ENCODE peak calls at places on chromosomes 2 and 18, in five cellular contexts. H, J, T, V and D are unnamed samples.

GRCh38 chr2:156695595-156695994 is 259.4 kb downstream of the GPD2 start:
- DNase-seq in H (no peak), J (no peak), T (peak; percentile 16), V (no peak), D (no peak)

GRCh38 chr2:225737556-225737955 is 338.0 kb downstream of the NYAP2 start:
- DNase-seq in H (no peak), J (no peak), T (no peak), V (peak; percentile 78), D (peak; percentile 33)

GRCh38 chr2:12050381-12050780 is 303.9 kb downstream of the LPIN1 start:
- DNase-seq in H (no peak), J (peak; percentile 14), T (no peak), V (peak; percentile 75), D (peak; percentile 84)

GRCh38 chr18:23701017-23701416 is 11.8 kb downstream of the LAMA3 start:
- DNase-seq in H (peak; percentile 24), J (no peak), T (no peak), V (no peak), D (no peak)

GRCh38 chr2:111072220-111072871 is 48.4 kb upstream of the BCL2L11 start:
- DNase-seq in H (no peak), J (no peak), T (no peak), V (peak; percentile 90), D (peak; percentile 92)

GRCh38 chr2:48948400-48949110 is 193.0 kb upstream of the LHCGR start:
- DNase-seq in H (no peak), J (no peak), T (no peak), V (no peak), D (no peak)

GRCh38 chr2:47767880-47768609 is 14.9 kb upstream of the MSH6 start:
- DNase-seq in H (peak; percentile 43), J (peak; percentile 55), T (peak; percentile 81), V (peak; percentile 27), D (peak; percentile 63)

GRCh38 chr2:142877265-142877756 is at the start of gene KYNU:
- DNase-seq in H (no peak), J (no peak), T (no peak), V (no peak), D (peak; percentile 64)

GRCh38 chr2:146239392-146240135 is 1605.3 kb upstream of the ACVR2A start:
- DNase-seq in H (no peak), J (no peak), T (no peak), V (peak; percentile 90), D (peak; percentile 97)

GRCh38 chr2:14123436-14124103 is 508.9 kb upstream of the LRATD1 start:
- DNase-seq in H (no peak), J (no peak), T (no peak), V (no peak), D (no peak)

GRCh38 chr2:13046557-13047165 is 329.9 kb downstream of the TRIB2 start:
- DNase-seq in H (peak; percentile 42), J (no peak), T (no peak), V (peak; percentile 3), D (peak; percentile 51)

GRCh38 chr2:114935031-114935430 is 492.6 kb downstream of the DPP10 start:
- DNase-seq in H (no peak), J (no peak), T (no peak), V (no peak), D (no peak)

GRCh38 chr2:161400076-161400475 is 16.0 kb upstream of the TBR1 start:
- DNase-seq in H (no peak), J (no peak), T (no peak), V (no peak), D (no peak)

GRCh38 chr2:237529452-237530402 is 36.6 kb upstream of the PRLH start:
- DNase-seq in H (peak; percentile 79), J (no peak), T (no peak), V (no peak), D (no peak)

GRCh38 chr18:50038448-50038847 is 156.5 kb downstream of the MYO5B start:
- DNase-seq in H (no peak), J (no peak), T (peak; percentile 14), V (no peak), D (peak; percentile 54)

GRCh38 chr2:203814661-203815540 is 52.7 kb upstream of the CTLA4 start:
- DNase-seq in H (peak; percentile 88), J (peak; percentile 73), T (peak; percentile 25), V (peak; percentile 79), D (peak; percentile 93)

DNA sequence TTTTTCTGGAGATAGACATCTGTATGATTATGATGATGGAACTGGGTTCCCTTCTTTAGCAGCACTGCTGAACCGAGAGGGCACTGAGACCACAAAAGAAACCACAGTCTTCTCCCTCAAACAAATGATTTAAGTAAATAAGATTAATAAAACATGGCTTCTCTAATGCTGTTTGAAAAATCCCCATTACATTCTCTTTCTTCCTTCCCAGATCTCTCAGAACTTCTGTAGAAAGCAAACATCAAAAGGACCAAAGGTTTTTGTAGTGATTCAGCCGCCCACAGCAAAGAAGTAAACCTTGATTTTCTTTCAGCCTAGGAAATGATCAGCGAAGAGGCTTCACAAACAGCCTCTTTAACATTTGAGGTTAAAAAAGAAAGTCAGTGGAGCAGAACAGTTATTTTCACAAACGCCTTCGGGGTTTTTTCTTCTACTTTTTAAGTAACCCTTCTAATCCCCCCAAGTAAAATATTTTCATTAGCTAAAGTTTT is 89.4 kb downstream of the UPP2 start:
- DNase-seq in H (peak; percentile 72), J (no peak), T (no peak), V (peak; percentile 58), D (peak; percentile 42)
- H3K4me3 ChIP-seq in H (peak overlapping the region; percentile 29), J (no peak overlapping the region), T (no peak overlapping the region), V (peak overlapping the region; percentile 38), D (peak overlapping the region; percentile 0)

GRCh38 chr18:80158365-80158764 is 49.3 kb downstream of the ADNP2 start:
- DNase-seq in H (no peak), J (no peak), T (no peak), V (no peak), D (no peak)

GRCh38 chr18:80163183-80163582 is 54.1 kb downstream of the ADNP2 start:
- DNase-seq in H (no peak), J (no peak), T (no peak), V (no peak), D (no peak)

GRCh38 chr18:80157708-80158343 is 48.8 kb downstream of the ADNP2 start:
- DNase-seq in H (peak; percentile 27), J (peak; percentile 21), T (peak; percentile 82), V (peak; percentile 57), D (peak; percentile 89)

GRCh38 chr18:80161781-80162417 is 52.8 kb downstream of the ADNP2 start:
- DNase-seq in H (no peak), J (no peak), T (no peak), V (no peak), D (no peak)

GRCh38 chr18:80159713-80160636 is 50.9 kb downstream of the ADNP2 start:
- DNase-seq in H (no peak), J (no peak), T (no peak), V (no peak), D (peak; percentile 17)
- TF ChIP-seq CTCF in H (no peak), J (no peak), T (no peak), V (peak; percentile 33), D (peak; percentile 44)

DNA sequence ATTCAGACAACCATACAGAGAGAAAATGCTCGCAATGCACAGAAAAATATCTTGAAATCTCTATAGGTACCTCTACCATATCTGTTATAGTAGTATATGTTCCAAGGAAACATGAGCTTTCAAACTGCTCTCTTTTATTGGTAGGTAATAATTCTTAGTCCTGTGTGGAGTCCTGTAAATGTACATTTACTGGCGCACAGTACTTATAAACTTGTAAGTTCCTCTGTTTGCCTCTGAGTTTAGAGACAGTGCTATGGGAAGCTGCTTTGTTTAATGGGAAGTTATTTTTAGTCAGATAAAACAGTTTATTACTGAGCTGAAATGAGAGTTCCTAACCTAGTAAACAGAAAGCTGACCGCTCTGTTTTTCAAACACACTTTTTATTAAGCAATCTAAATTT is 52.7 kb downstream of the CCDC93 start:
- DNase-seq in H (no peak), J (no peak), T (no peak), V (no peak), D (no peak)
- H3K4me3 ChIP-seq in H (no peak overlapping the region), J (no peak overlapping the region), T (no peak overlapping the region), V (no peak overlapping the region), D (no peak overlapping the region)

DNA sequence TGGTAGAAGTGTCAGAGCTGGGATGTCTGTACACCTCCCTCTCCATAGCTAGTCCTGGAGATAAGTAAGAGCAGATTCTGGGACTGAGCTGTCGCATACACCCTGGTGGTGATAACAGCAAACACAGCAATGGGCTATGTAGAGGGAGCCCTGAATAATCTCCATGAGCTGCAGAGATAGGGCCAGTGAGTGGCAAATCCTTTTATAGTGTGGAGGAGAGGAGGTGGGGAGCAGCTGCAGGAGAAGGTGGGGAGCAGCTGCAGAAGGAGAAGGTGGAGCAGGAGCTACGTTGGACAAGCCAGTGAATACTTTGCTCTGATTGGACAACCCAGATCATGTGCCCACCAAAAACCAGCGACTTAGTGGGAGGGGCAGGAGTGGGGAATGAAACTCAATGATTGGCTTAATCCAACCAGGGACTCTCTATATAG is 85.5 kb downstream of the TMEM247 start:
- DNase-seq in H (no peak), J (no peak), T (no peak), V (no peak), D (no peak)
- TF ChIP-seq CTCF in H (peak; percentile 23), J (no peak), T (peak; percentile 23), V (no peak), D (peak; percentile 19)

GRCh38 chr2:20526666-20527065 is 79.8 kb downstream of the RHOB start:
- DNase-seq in H (no peak), J (no peak), T (no peak), V (peak; percentile 20), D (peak; percentile 68)

GRCh38 chr2:20523798-20524197 is 76.9 kb downstream of the RHOB start:
- DNase-seq in H (no peak), J (no peak), T (no peak), V (no peak), D (no peak)

GRCh38 chr2:20524412-20525040 is 77.7 kb downstream of the RHOB start:
- DNase-seq in H (no peak), J (no peak), T (no peak), V (no peak), D (no peak)

GRCh38 chr2:20526146-20526545 is 79.3 kb downstream of the RHOB start:
- DNase-seq in H (no peak), J (no peak), T (no peak), V (peak; percentile 31), D (no peak)

DNA sequence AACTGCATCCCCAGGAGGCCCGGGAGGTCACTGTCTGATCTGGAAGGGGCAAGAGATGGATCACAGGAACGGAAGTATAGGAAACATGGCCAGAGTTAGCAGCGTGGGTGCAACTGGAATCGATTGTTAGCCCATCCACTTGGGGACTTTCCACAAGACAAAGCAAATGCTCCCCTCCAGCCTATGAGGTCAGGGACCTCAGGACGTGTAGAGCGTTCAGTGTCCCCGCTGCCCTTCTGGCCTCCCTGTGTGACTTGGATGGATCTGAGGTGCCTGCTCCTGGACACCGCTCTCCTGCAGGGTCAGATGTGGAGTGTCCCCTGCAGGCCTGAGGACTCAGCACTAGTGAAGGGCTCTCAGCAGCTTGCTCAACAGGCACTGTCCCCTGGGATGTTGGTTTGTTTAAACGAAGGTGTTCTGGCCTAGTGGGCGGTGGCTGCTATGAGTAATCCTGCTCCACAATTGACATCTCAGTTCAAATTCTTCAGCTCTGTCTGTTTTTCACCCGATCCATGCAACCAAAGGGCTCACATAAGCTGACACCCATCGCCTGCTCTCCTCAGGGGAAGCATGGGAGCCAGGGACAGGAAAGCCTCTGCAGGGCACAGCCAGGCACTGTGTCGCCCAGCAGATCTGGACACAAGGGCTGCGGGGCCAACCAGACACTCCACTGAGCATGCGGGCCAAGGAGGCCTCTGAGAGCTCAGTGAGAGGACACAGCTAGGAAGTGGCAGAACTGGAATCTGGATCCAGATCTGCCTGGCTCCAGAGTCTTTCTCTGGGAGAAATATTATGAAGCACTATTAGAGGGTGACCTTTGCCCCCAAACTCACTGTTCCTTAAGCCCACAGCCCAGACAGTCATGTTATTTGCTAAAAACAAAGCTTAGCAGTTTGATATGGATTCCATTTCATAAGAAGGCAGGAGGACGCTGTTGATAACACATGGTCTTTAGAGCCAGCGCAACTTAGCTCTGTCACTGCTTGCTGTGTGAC is 78.5 kb downstream of the RHOB start:
- DNase-seq in H (no peak), J (no peak), T (no peak), V (peak; percentile 46), D (peak; percentile 86)
- H3K4me3 ChIP-seq in H (no peak overlapping the region), J (no peak overlapping the region), T (no peak overlapping the region), V (no peak overlapping the region), D (no peak overlapping the region)

GRCh38 chr18:27004056-27004829 is 138.7 kb upstream of the AQP4 start:
- DNase-seq in H (no peak), J (no peak), T (no peak), V (peak; percentile 6), D (peak; percentile 34)
- TF ChIP-seq CTCF in H (peak; percentile 36), J (peak; percentile 55), T (peak; percentile 6), V (no peak), D (peak; percentile 50)